ENCODE peak calls at places on chromosome 3, in nine cellular contexts. One of them, this sample, is unnamed. For H3K4me1 and H3K79me2, the result is how much of the 10 kb centered on the place peaks cover.

GRCh38 chr3:136644200-136644599 is 108.0 kb downstream of the STAG1 start:
- DNase-seq in GM12878: no peak
- DNase-seq in OCI-LY7: no peak
- DNase-seq in Karpas-422: no peak
- DNase-seq in PC-3: no peak
- DNase-seq in SK-N-SH: peak
- DNase-seq in mammary epithelial cell: no peak
- DNase-seq in GM23248: no peak
- DNase-seq in osteoblast: no peak
- DNase-seq in this sample: no peak

GRCh38 chr3:45610129-45610528 is 15.6 kb downstream of the LIMD1 start:
- DNase-seq in GM12878: no peak
- DNase-seq in OCI-LY7: no peak
- DNase-seq in Karpas-422: no peak
- DNase-seq in PC-3: no peak
- DNase-seq in SK-N-SH: no peak
- DNase-seq in mammary epithelial cell: no peak
- DNase-seq in GM23248: no peak
- DNase-seq in osteoblast: no peak
- DNase-seq in this sample: no peak

GRCh38 chr3:123385499-123385898 is 63.4 kb downstream of the ADCY5 start:
- DNase-seq in GM12878: no peak
- DNase-seq in OCI-LY7: no peak
- DNase-seq in Karpas-422: no peak
- DNase-seq in PC-3: no peak
- DNase-seq in SK-N-SH: no peak
- DNase-seq in mammary epithelial cell: no peak
- DNase-seq in GM23248: no peak
- DNase-seq in osteoblast: no peak
- DNase-seq in this sample: no peak

GRCh38 chr3:62529230-62529629 is 155.9 kb upstream of the FEZF2 start:
- DNase-seq in GM12878: no peak
- DNase-seq in OCI-LY7: peak
- DNase-seq in Karpas-422: peak
- DNase-seq in PC-3: peak
- DNase-seq in SK-N-SH: no peak
- DNase-seq in mammary epithelial cell: peak
- DNase-seq in GM23248: peak
- DNase-seq in osteoblast: no peak
- DNase-seq in this sample: peak

GRCh38 chr3:184524981-184525336 is 36.6 kb upstream of the EPHB3 start:
- DNase-seq in GM12878: no peak
- DNase-seq in OCI-LY7: no peak
- DNase-seq in Karpas-422: no peak
- DNase-seq in PC-3: no peak
- DNase-seq in SK-N-SH: peak
- DNase-seq in mammary epithelial cell: peak
- DNase-seq in GM23248: peak
- DNase-seq in osteoblast: peak
- DNase-seq in this sample: peak

GRCh38 chr3:39166134-39166710 is 12.8 kb upstream of the CSRNP1 start:
- DNase-seq in GM12878: no peak
- DNase-seq in OCI-LY7: no peak
- DNase-seq in Karpas-422: no peak
- DNase-seq in PC-3: peak
- DNase-seq in SK-N-SH: no peak
- DNase-seq in mammary epithelial cell: peak
- DNase-seq in GM23248: peak
- DNase-seq in osteoblast: peak
- DNase-seq in this sample: peak

GRCh38 chr3:83224101-83224868 is 1462.8 kb upstream of the GBE1 start:
- DNase-seq in GM12878: no peak
- DNase-seq in OCI-LY7: no peak
- DNase-seq in Karpas-422: no peak
- DNase-seq in PC-3: peak
- DNase-seq in SK-N-SH: no peak
- DNase-seq in mammary epithelial cell: no peak
- DNase-seq in GM23248: no peak
- DNase-seq in osteoblast: no peak
- DNase-seq in this sample: no peak

GRCh38 chr3:69319652-69320051 is 66.2 kb downstream of the FRMD4B start:
- DNase-seq in GM12878: peak
- DNase-seq in OCI-LY7: no peak
- DNase-seq in Karpas-422: no peak
- DNase-seq in PC-3: no peak
- DNase-seq in SK-N-SH: no peak
- DNase-seq in mammary epithelial cell: no peak
- DNase-seq in GM23248: no peak
- DNase-seq in osteoblast: peak
- DNase-seq in this sample: no peak

GRCh38 chr3:188943591-188943990 is 228.2 kb upstream of the TPRG1 start:
- DNase-seq in GM12878: no peak
- DNase-seq in OCI-LY7: no peak
- DNase-seq in Karpas-422: no peak
- DNase-seq in PC-3: no peak
- DNase-seq in SK-N-SH: no peak
- DNase-seq in mammary epithelial cell: no peak
- DNase-seq in GM23248: peak
- DNase-seq in osteoblast: peak
- DNase-seq in this sample: no peak

GRCh38 chr3:126678691-126679317 is 23.9 kb upstream of the TXNRD3 start:
- DNase-seq in GM12878: no peak
- DNase-seq in OCI-LY7: peak
- DNase-seq in Karpas-422: no peak
- DNase-seq in PC-3: no peak
- DNase-seq in SK-N-SH: no peak
- DNase-seq in mammary epithelial cell: no peak
- DNase-seq in GM23248: no peak
- DNase-seq in osteoblast: no peak
- DNase-seq in this sample: no peak

GRCh38 chr3:13217736-13218540 is 144.7 kb upstream of the IQSEC1 start:
- DNase-seq in GM12878: no peak
- DNase-seq in OCI-LY7: no peak
- DNase-seq in Karpas-422: no peak
- DNase-seq in PC-3: peak
- DNase-seq in SK-N-SH: no peak
- DNase-seq in mammary epithelial cell: peak
- DNase-seq in GM23248: peak
- DNase-seq in osteoblast: peak
- DNase-seq in this sample: peak

GRCh38 chr3:56921573-56922571 is 120.1 kb upstream of the ARHGEF3 start:
- DNase-seq in GM12878: no peak
- DNase-seq in OCI-LY7: peak
- DNase-seq in Karpas-422: peak
- DNase-seq in PC-3: no peak
- DNase-seq in SK-N-SH: no peak
- DNase-seq in mammary epithelial cell: no peak
- DNase-seq in GM23248: peak
- DNase-seq in osteoblast: peak
- DNase-seq in this sample: no peak

GRCh38 chr3:52455283-52456168 is at the start of gene NISCH:
- DNase-seq in GM12878: peak
- DNase-seq in OCI-LY7: peak
- DNase-seq in Karpas-422: peak
- DNase-seq in PC-3: peak
- DNase-seq in SK-N-SH: peak
- DNase-seq in mammary epithelial cell: peak
- DNase-seq in GM23248: peak
- DNase-seq in osteoblast: peak
- DNase-seq in this sample: peak

GRCh38 chr3:12147263-12147780 is 11.4 kb downstream of the TIMP4 start:
- DNase-seq in GM12878: no peak
- DNase-seq in OCI-LY7: no peak
- DNase-seq in Karpas-422: no peak
- DNase-seq in PC-3: no peak
- DNase-seq in SK-N-SH: no peak
- DNase-seq in mammary epithelial cell: no peak
- DNase-seq in GM23248: no peak
- DNase-seq in osteoblast: no peak
- DNase-seq in this sample: no peak

GRCh38 chr3:32334675-32335074 is 57.0 kb upstream of the CMTM7 start:
- DNase-seq in GM12878: no peak
- DNase-seq in OCI-LY7: peak
- DNase-seq in Karpas-422: peak
- DNase-seq in PC-3: peak
- DNase-seq in SK-N-SH: no peak
- DNase-seq in mammary epithelial cell: no peak
- DNase-seq in GM23248: no peak
- DNase-seq in osteoblast: no peak
- DNase-seq in this sample: peak

GRCh38 chr3:143063018-143063417 is 56.6 kb upstream of the CHST2 start:
- DNase-seq in GM12878: no peak
- DNase-seq in OCI-LY7: no peak
- DNase-seq in Karpas-422: peak
- DNase-seq in PC-3: no peak
- DNase-seq in SK-N-SH: no peak
- DNase-seq in mammary epithelial cell: no peak
- DNase-seq in GM23248: no peak
- DNase-seq in osteoblast: no peak
- DNase-seq in this sample: peak

GRCh38 chr3:52231502-52232278 is 6.2 kb upstream of the TLR9 start:
- DNase-seq in GM12878: no peak
- DNase-seq in OCI-LY7: peak
- DNase-seq in Karpas-422: peak
- DNase-seq in PC-3: peak
- DNase-seq in SK-N-SH: peak
- DNase-seq in mammary epithelial cell: no peak
- DNase-seq in GM23248: peak
- DNase-seq in osteoblast: peak
- DNase-seq in this sample: peak

GRCh38 chr3:75294124-75294523 is 370.0 kb upstream of the FRG2C start:
- DNase-seq in GM12878: no peak
- DNase-seq in OCI-LY7: no peak
- DNase-seq in Karpas-422: peak
- DNase-seq in PC-3: peak
- DNase-seq in SK-N-SH: peak
- DNase-seq in mammary epithelial cell: peak
- DNase-seq in GM23248: peak
- DNase-seq in osteoblast: peak
- DNase-seq in this sample: peak

GRCh38 chr3:129424185-129424841 is 4.1 kb downstream of the EFCAB12 start:
- DNase-seq in GM12878: peak
- DNase-seq in OCI-LY7: peak
- DNase-seq in Karpas-422: peak
- DNase-seq in PC-3: peak
- DNase-seq in SK-N-SH: no peak
- DNase-seq in mammary epithelial cell: peak
- DNase-seq in GM23248: no peak
- DNase-seq in osteoblast: no peak
- DNase-seq in this sample: peak

DNA sequence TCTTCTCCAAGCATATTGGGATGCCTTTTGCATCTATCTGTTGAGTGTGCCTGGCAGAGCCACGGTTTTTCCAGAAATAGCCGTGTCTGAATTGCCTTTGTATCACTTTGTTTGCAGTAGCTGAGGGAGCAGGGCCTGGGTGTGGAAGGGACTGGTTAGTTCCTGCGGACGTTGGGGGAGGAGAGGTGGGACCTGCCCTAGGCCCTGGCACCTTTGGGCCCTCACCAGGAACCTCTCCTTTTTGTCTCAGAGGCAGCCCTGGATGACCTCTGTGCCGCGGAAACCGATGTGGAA is 18.6 kb downstream of the ATRIP start:
- DNase-seq in GM12878: no peak
- DNase-seq in OCI-LY7: no peak
- DNase-seq in Karpas-422: no peak
- DNase-seq in PC-3: no peak
- DNase-seq in SK-N-SH: no peak
- DNase-seq in mammary epithelial cell: no peak
- DNase-seq in GM23248: no peak
- DNase-seq in osteoblast: no peak
- DNase-seq in this sample: no peak
- H3K4me1 ChIP-seq in GM12878: under half
- H3K4me1 ChIP-seq in OCI-LY7: under half
- H3K4me1 ChIP-seq in Karpas-422: under half
- H3K4me1 ChIP-seq in PC-3: under half
- H3K4me1 ChIP-seq in SK-N-SH: half or more
- H3K4me1 ChIP-seq in mammary epithelial cell: under half
- H3K4me1 ChIP-seq in GM23248: under half
- H3K4me1 ChIP-seq in osteoblast: under half
- H3K4me1 ChIP-seq in this sample: under half

GRCh38 chr3:115354010-115354409 is 206.9 kb upstream of the ZBTB20 start:
- DNase-seq in GM12878: no peak
- DNase-seq in OCI-LY7: no peak
- DNase-seq in Karpas-422: no peak
- DNase-seq in PC-3: no peak
- DNase-seq in SK-N-SH: no peak
- DNase-seq in mammary epithelial cell: no peak
- DNase-seq in GM23248: no peak
- DNase-seq in osteoblast: no peak
- DNase-seq in this sample: no peak
- H3K4me3 ChIP-seq in GM12878: no peak
- H3K4me3 ChIP-seq in OCI-LY7: no peak
- H3K4me3 ChIP-seq in Karpas-422: no peak
- H3K4me3 ChIP-seq in PC-3: no peak
- H3K4me3 ChIP-seq in SK-N-SH: no peak
- H3K4me3 ChIP-seq in mammary epithelial cell: no peak
- H3K4me3 ChIP-seq in GM23248: no peak
- H3K4me3 ChIP-seq in osteoblast: no peak
- H3K4me3 ChIP-seq in this sample: no peak

DNA sequence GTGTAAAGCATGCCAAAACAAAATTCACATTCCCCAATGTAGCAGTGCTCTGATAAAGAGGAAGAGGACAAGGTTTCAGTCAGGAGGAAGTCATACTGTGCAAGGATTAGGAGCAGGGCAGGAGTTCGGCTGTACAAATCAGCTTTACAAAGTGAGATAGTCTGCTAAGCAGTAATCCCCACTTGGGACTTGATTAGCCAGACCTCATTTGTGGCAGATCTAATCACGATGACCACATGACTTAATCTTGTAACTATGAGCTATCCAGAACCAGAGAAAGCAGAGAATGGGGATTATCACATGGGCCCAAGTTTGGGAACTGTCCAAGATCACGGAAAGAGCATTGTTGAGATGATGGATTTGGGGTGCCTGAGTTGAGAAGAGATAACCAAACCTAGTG is 7.8 kb downstream of the DCBLD2 start:
- DNase-seq in GM12878: no peak
- DNase-seq in OCI-LY7: no peak
- DNase-seq in Karpas-422: no peak
- DNase-seq in PC-3: no peak
- DNase-seq in SK-N-SH: peak
- DNase-seq in mammary epithelial cell: no peak
- DNase-seq in GM23248: peak
- DNase-seq in osteoblast: peak
- DNase-seq in this sample: peak
- H3K79me2 ChIP-seq in GM12878: under half
- H3K79me2 ChIP-seq in OCI-LY7: under half
- H3K79me2 ChIP-seq in Karpas-422: under half
- H3K79me2 ChIP-seq in PC-3: half or more
- H3K79me2 ChIP-seq in SK-N-SH: half or more
- H3K79me2 ChIP-seq in mammary epithelial cell: half or more
- H3K79me2 ChIP-seq in GM23248: half or more
- H3K79me2 ChIP-seq in osteoblast: half or more
- H3K79me2 ChIP-seq in this sample: under half

GRCh38 chr3:127747066-127747465 is 74.3 kb downstream of the ABTB1 start:
- DNase-seq in GM12878: no peak
- DNase-seq in OCI-LY7: no peak
- DNase-seq in Karpas-422: no peak
- DNase-seq in PC-3: no peak
- DNase-seq in SK-N-SH: no peak
- DNase-seq in mammary epithelial cell: no peak
- DNase-seq in GM23248: no peak
- DNase-seq in osteoblast: no peak
- DNase-seq in this sample: no peak
- H3K4me1 ChIP-seq in GM12878: under half
- H3K4me1 ChIP-seq in OCI-LY7: under half
- H3K4me1 ChIP-seq in Karpas-422: half or more
- H3K4me1 ChIP-seq in PC-3: half or more
- H3K4me1 ChIP-seq in SK-N-SH: half or more
- H3K4me1 ChIP-seq in mammary epithelial cell: under half
- H3K4me1 ChIP-seq in GM23248: under half
- H3K4me1 ChIP-seq in osteoblast: under half
- H3K4me1 ChIP-seq in this sample: under half

GRCh38 chr3:43994594-43995077 is 247.1 kb upstream of the TOPAZ1 start:
- DNase-seq in GM12878: no peak
- DNase-seq in OCI-LY7: peak
- DNase-seq in Karpas-422: peak
- DNase-seq in PC-3: no peak
- DNase-seq in SK-N-SH: no peak
- DNase-seq in mammary epithelial cell: no peak
- DNase-seq in GM23248: no peak
- DNase-seq in osteoblast: peak
- DNase-seq in this sample: peak
- H3K4me3 ChIP-seq in GM12878: peak
- H3K4me3 ChIP-seq in OCI-LY7: peak
- H3K4me3 ChIP-seq in Karpas-422: peak
- H3K4me3 ChIP-seq in PC-3: peak
- H3K4me3 ChIP-seq in SK-N-SH: peak
- H3K4me3 ChIP-seq in mammary epithelial cell: peak
- H3K4me3 ChIP-seq in GM23248: peak
- H3K4me3 ChIP-seq in osteoblast: peak
- H3K4me3 ChIP-seq in this sample: no peak

This sample was measured in mesendoderm.